ENCODE peak calls at places on chromosome 21, in five cellular contexts. N is astrocyte, R is A549, Y is OCI-LY7, J is IMR-90. S is an unnamed sample.

GRCh38 chr21:26099610-26100219 is 70.9 kb downstream of the APP start:
- DNase-seq in Y (no peak), N (no peak), R (no peak), J (peak), S (no peak)

GRCh38 chr21:16193758-16194606 is 464.2 kb downstream of the USP25 start:
- DNase-seq in Y (peak), R (peak), N (peak), J (peak), S (no peak)

GRCh38 chr21:38434913-38435533 is 63.3 kb downstream of the ERG start:
- DNase-seq in R (peak), J (peak), Y (no peak), N (peak), S (peak)

GRCh38 chr21:25513810-25514209 is 93.5 kb downstream of the MRPL39 start:
- DNase-seq in N (no peak), Y (no peak), J (no peak), R (no peak), S (no peak)

GRCh38 chr21:41648591-41649031 is 118.2 kb downstream of the RIPK4 start:
- DNase-seq in Y (no peak), J (peak), N (peak), R (no peak), S (peak)

GRCh38 chr21:39317134-39318090 is 4.0 kb upstream of the BRWD1 start:
- DNase-seq in Y (peak), N (no peak), J (no peak), R (no peak), S (peak)

GRCh38 chr21:15735409-15735808 is 5.6 kb downstream of the USP25 start:
- DNase-seq in J (no peak), R (no peak), N (no peak), Y (no peak), S (no peak)

GRCh38 chr21:34200288-34200905 is 127.0 kb downstream of the MRPS6 start:
- DNase-seq in J (no peak), R (no peak), Y (no peak), N (no peak), S (no peak)

GRCh38 chr21:44548381-44548780 is 2.9 kb downstream of the KRTAP10-2 start:
- DNase-seq in J (no peak), R (no peak), N (no peak), Y (no peak), S (no peak)

GRCh38 chr21:44549525-44550211 is 1.6 kb downstream of the KRTAP10-2 start:
- DNase-seq in R (no peak), Y (no peak), J (no peak), N (no peak), S (peak)

GRCh38 chr21:44550807-44551206 is 498 bp downstream of the KRTAP10-2 start:
- DNase-seq in Y (no peak), N (no peak), R (no peak), J (no peak), S (peak)

GRCh38 chr21:44547656-44548331 is 3.5 kb downstream of the KRTAP10-2 start:
- DNase-seq in N (no peak), J (no peak), R (no peak), Y (peak), S (peak)

GRCh38 chr21:44548922-44549321 is 2.4 kb downstream of the KRTAP10-2 start:
- DNase-seq in N (peak), R (no peak), Y (no peak), J (no peak), S (peak)
- H3K4me2 ChIP-seq in N (no peak), R (no peak), Y (no peak), J (peak), S (no peak)

GRCh38 chr21:31905444-31906400 is 32.9 kb downstream of the HUNK start:
- DNase-seq in N (peak), R (no peak), J (peak), Y (no peak), S (no peak)
- H3K4me2 ChIP-seq in N (no peak), R (no peak), J (no peak), Y (no peak), S (no peak)

GRCh38 chr21:36750579-36750959 is 51.7 kb downstream of the SIM2 start:
- DNase-seq in J (no peak), R (no peak), N (peak), Y (no peak), S (peak)

GRCh38 chr21:36747114-36747814 is 48.3 kb downstream of the SIM2 start:
- DNase-seq in N (no peak), Y (no peak), R (no peak), J (no peak), S (peak)

GRCh38 chr21:36745459-36745858 is 46.5 kb downstream of the SIM2 start:
- DNase-seq in R (no peak), J (no peak), N (no peak), Y (no peak), S (peak)

GRCh38 chr21:36749935-36750578 is 51.1 kb downstream of the SIM2 start:
- DNase-seq in J (peak), Y (no peak), N (peak), R (no peak), S (no peak)

GRCh38 chr21:36747815-36748381 is 49.0 kb downstream of the SIM2 start:
- DNase-seq in Y (no peak), N (peak), J (peak), R (no peak), S (peak)
- H3K4me2 ChIP-seq in Y (no peak), N (peak), J (peak), R (peak), S (peak)

GRCh38 chr21:45320261-45320990 is 32.7 kb upstream of the POFUT2 start:
- DNase-seq in N (no peak), J (no peak), R (no peak), Y (no peak), S (no peak)
- H3K4me2 ChIP-seq in N (no peak), J (no peak), R (peak), Y (no peak), S (no peak)

GRCh38 chr21:35581640-35582039 is 478.7 kb downstream of the SETD4 start:
- DNase-seq in Y (no peak), N (no peak), R (no peak), J (no peak), S (no peak)

GRCh38 chr21:35575280-35575915 is 484.9 kb downstream of the SETD4 start:
- DNase-seq in Y (no peak), J (peak), R (no peak), N (peak), S (no peak)

GRCh38 chr21:35579520-35580293 is 480.6 kb downstream of the SETD4 start:
- DNase-seq in R (no peak), N (no peak), J (peak), Y (no peak), S (no peak)

GRCh38 chr21:35578831-35579470 is 481.4 kb downstream of the SETD4 start:
- DNase-seq in J (peak), R (no peak), Y (no peak), N (peak), S (no peak)

GRCh38 chr21:35578350-35578782 is 482.0 kb downstream of the SETD4 start:
- DNase-seq in J (peak), Y (no peak), N (peak), R (no peak), S (peak)
- H3K4me2 ChIP-seq in J (peak), Y (no peak), N (peak), R (no peak), S (peak)

GRCh38 chr21:42672699-42673458 is 19.5 kb downstream of the PDE9A start:
- DNase-seq in Y (no peak), N (peak), J (peak), R (no peak), S (peak)
- H3K4me2 ChIP-seq in Y (no peak), N (peak), J (no peak), R (no peak), S (no peak)

S was measured in osteoblast.